ENCODE peak calls at places on chromosomes 1 and 21, in five cellular contexts. P is cardiac septum, L is HEK293T, U is fibroblast of mammary gland, X is IMR-90. K is an unnamed sample.
A peak's percentile ranks its signal among the peaks of the same experiment; 100 is the strongest.

GRCh38 chr1:4395676-4396075 is 258.7 kb upstream of the AJAP1 start:
- DNase-seq in P (peak; percentile 10), L (no peak), U (no peak), X (no peak), K (no peak)

GRCh38 chr1:174965006-174965971 is 34.5 kb upstream of the CACYBP start:
- DNase-seq in P (no peak), L (no peak), U (no peak), X (peak; percentile 7), K (no peak)

GRCh38 chr1:207619833-207620572 is 24.9 kb upstream of the CR1L start:
- DNase-seq in P (no peak), L (peak; percentile 63), U (peak; percentile 56), X (peak; percentile 51), K (peak; percentile 70)

GRCh38 chr1:44368471-44369151 is 13.6 kb upstream of the ERI3 start:
- DNase-seq in P (no peak), L (no peak), U (no peak), X (no peak), K (no peak)

GRCh38 chr1:48572632-48573258 is 100.7 kb upstream of the SPATA6 start:
- DNase-seq in P (no peak), L (peak; percentile 77), U (peak; percentile 54), X (peak; percentile 23), K (peak; percentile 20)

GRCh38 chr1:243718893-243719292 is 131.2 kb downstream of the AKT3 start:
- DNase-seq in P (no peak), L (no peak), U (peak; percentile 48), X (peak; percentile 85), K (peak; percentile 92)

GRCh38 chr1:83131692-83131955 is 867.3 kb downstream of the TTLL7 start:
- DNase-seq in P (no peak), L (no peak), U (no peak), X (no peak), K (no peak)

GRCh38 chr1:181989521-181989920 is 72.0 kb downstream of the ZNF648 start:
- DNase-seq in P (no peak), L (no peak), U (no peak), X (no peak), K (no peak)

GRCh38 chr1:217647791-217648190 is 16.6 kb downstream of the SPATA17 start:
- DNase-seq in P (no peak), L (no peak), U (peak; percentile 32), X (no peak), K (peak; percentile 10)

GRCh38 chr1:2350911-2351655 is 40.3 kb downstream of the MORN1 start:
- DNase-seq in P (peak; percentile 56), L (no peak), U (no peak), X (no peak), K (no peak)

GRCh38 chr1:201536542-201536941 is 2.4 kb upstream of the NAV1 start:
- DNase-seq in P (no peak), L (no peak), U (peak; percentile 92), X (peak; percentile 92), K (peak; percentile 93)

GRCh38 chr1:113683384-113684152 is 75.7 kb downstream of the PHTF1 start:
- DNase-seq in P (no peak), L (no peak), U (peak; percentile 79), X (no peak), K (no peak)

GRCh38 chr1:9069324-9070100 is at the start of gene SLC2A5:
- DNase-seq in P (no peak), L (no peak), U (peak; percentile 54), X (no peak), K (no peak)

GRCh38 chr1:168454211-168454815 is 89.5 kb downstream of the XCL2 start:
- DNase-seq in P (no peak), L (no peak), U (peak; percentile 87), X (peak; percentile 66), K (peak; percentile 82)

GRCh38 chr1:31755197-31755611 is 8.9 kb downstream of the ADGRB2 start:
- DNase-seq in P (no peak), L (no peak), U (no peak), X (peak; percentile 30), K (peak; percentile 77)

GRCh38 chr1:192506741-192507155 is 68.8 kb upstream of the RGS1 start:
- DNase-seq in P (no peak), L (peak; percentile 15), U (peak; percentile 71), X (peak; percentile 43), K (peak; percentile 72)

GRCh38 chr1:201307239-201307638 is 23.9 kb downstream of the PKP1 start:
- DNase-seq in P (no peak), L (no peak), U (peak; percentile 52), X (peak; percentile 15), K (peak; percentile 62)

GRCh38 chr1:179298952-179299351 is 5.4 kb downstream of the SOAT1 start:
- DNase-seq in P (no peak), L (no peak), U (no peak), X (no peak), K (no peak)

GRCh38 chr21:34613679-34614442 is 1.1 kb downstream of the RCAN1 start:
- DNase-seq in P (no peak), L (no peak), U (peak; percentile 31), X (peak; percentile 7), K (peak; percentile 53)

GRCh38 chr1:2595261-2595811 is 8.8 kb downstream of the PRXL2B start:
- DNase-seq in P (peak; percentile 26), L (no peak), U (no peak), X (no peak), K (no peak)

GRCh38 chr1:204094262-204095247 is 21.6 kb downstream of the SOX13 start:
- DNase-seq in P (no peak), L (no peak), U (no peak), X (no peak), K (no peak)

GRCh38 chr1:225855503-225856285 is 26.5 kb downstream of the TMEM63A start:
- DNase-seq in P (no peak), L (no peak), U (no peak), X (no peak), K (no peak)

GRCh38 chr1:53145942-53146708 is 3.7 kb upstream of the SLC1A7 start:
- DNase-seq in P (no peak), L (no peak), U (peak; percentile 99), X (peak; percentile 100), K (peak; percentile 100)

GRCh38 chr21:45995686-45996179 is 14.2 kb downstream of the COL6A1 start:
- DNase-seq in P (no peak), L (no peak), U (peak; percentile 59), X (no peak), K (no peak)

GRCh38 chr1:231924183-231924582 is 297.6 kb downstream of the DISC1 start:
- DNase-seq in P (no peak), L (no peak), U (no peak), X (no peak), K (no peak)

GRCh38 chr21:26070822-26071425 is 99.6 kb downstream of the APP start:
- DNase-seq in P (no peak), L (no peak), U (peak; percentile 78), X (peak; percentile 45), K (peak; percentile 48)

GRCh38 chr1:204274441-204274840 is 60.7 kb upstream of the GOLT1A start:
- DNase-seq in P (no peak), L (no peak), U (no peak), X (peak; percentile 69), K (no peak)

GRCh38 chr1:21436488-21437340 is 3.2 kb upstream of the NBPF3 start:
- DNase-seq in P (no peak), L (no peak), U (peak; percentile 26), X (no peak), K (no peak)

GRCh38 chr1:181556606-181557005 is 73.3 kb downstream of the CACNA1E start:
- DNase-seq in P (no peak), L (no peak), U (no peak), X (no peak), K (no peak)

GRCh38 chr1:1337793-1338147 is 6.7 kb downstream of the TAS1R3 start:
- DNase-seq in P (no peak), L (peak; percentile 61), U (no peak), X (no peak), K (no peak)

GRCh38 chr1:1024421-1025415 is 4.8 kb downstream of the AGRN start:
- DNase-seq in P (no peak), L (no peak), U (no peak), X (no peak), K (peak; percentile 73)

GRCh38 chr1:95195046-95195445 is 39.0 kb upstream of the RWDD3 start:
- DNase-seq in P (no peak), L (no peak), U (no peak), X (no peak), K (no peak)

GRCh38 chr1:180964609-180965008 is 51.9 kb downstream of the KIAA1614 start:
- DNase-seq in P (no peak), L (no peak), U (no peak), X (no peak), K (no peak)

GRCh38 chr1:228207381-228207810 is 448 bp upstream of the OBSCN start:
- DNase-seq in P (no peak), L (no peak), U (no peak), X (no peak), K (no peak)

GRCh38 chr1:50332941-50333594 is 90.2 kb downstream of the DMRTA2 start:
- DNase-seq in P (peak; percentile 83), L (peak; percentile 83), U (peak; percentile 43), X (peak; percentile 13), K (peak; percentile 45)

K was measured in ELR.